ENCODE peak calls at places on chromosomes 2 and 18, in nine cellular contexts. One of them, this sample, is unnamed.

GRCh38 chr18:75455249-75456183 is 28.0 kb upstream of the SMIM21 start:
- DNase-seq in HFFc6: no peak
- DNase-seq in OCI-LY7: no peak
- DNase-seq in brain microvascular endothelial cell: no peak
- DNase-seq in cardiac fibroblast: peak
- DNase-seq in mucosa of descending colon: no peak
- DNase-seq in GM10248: no peak
- DNase-seq in Peyer's patch: no peak
- DNase-seq in tibial nerve: no peak
- DNase-seq in this sample: no peak

GRCh38 chr2:168192839-168193616 is 54.4 kb downstream of the STK39 start:
- DNase-seq in HFFc6: no peak
- DNase-seq in OCI-LY7: peak
- DNase-seq in brain microvascular endothelial cell: no peak
- DNase-seq in cardiac fibroblast: no peak
- DNase-seq in mucosa of descending colon: no peak
- DNase-seq in GM10248: no peak
- DNase-seq in Peyer's patch: no peak
- DNase-seq in tibial nerve: no peak
- DNase-seq in this sample: no peak

GRCh38 chr2:169709335-169709734 is 15.1 kb downstream of the PHOSPHO2 start:
- DNase-seq in HFFc6: no peak
- DNase-seq in OCI-LY7: no peak
- DNase-seq in brain microvascular endothelial cell: no peak
- DNase-seq in cardiac fibroblast: no peak
- DNase-seq in mucosa of descending colon: no peak
- DNase-seq in GM10248: no peak
- DNase-seq in Peyer's patch: no peak
- DNase-seq in tibial nerve: no peak
- DNase-seq in this sample: no peak

GRCh38 chr2:208222351-208222750 is 32.5 kb downstream of the IDH1 start:
- DNase-seq in HFFc6: no peak
- DNase-seq in OCI-LY7: no peak
- DNase-seq in brain microvascular endothelial cell: peak
- DNase-seq in cardiac fibroblast: peak
- DNase-seq in mucosa of descending colon: no peak
- DNase-seq in GM10248: no peak
- DNase-seq in Peyer's patch: no peak
- DNase-seq in tibial nerve: no peak
- DNase-seq in this sample: no peak

GRCh38 chr2:24399434-24400206 is 39.3 kb upstream of the ITSN2 start:
- DNase-seq in HFFc6: no peak
- DNase-seq in OCI-LY7: no peak
- DNase-seq in brain microvascular endothelial cell: no peak
- DNase-seq in cardiac fibroblast: no peak
- DNase-seq in mucosa of descending colon: no peak
- DNase-seq in GM10248: no peak
- DNase-seq in Peyer's patch: no peak
- DNase-seq in tibial nerve: no peak
- DNase-seq in this sample: no peak

GRCh38 chr2:22281033-22281432 is 1103.9 kb upstream of the KLHL29 start:
- DNase-seq in HFFc6: no peak
- DNase-seq in OCI-LY7: no peak
- DNase-seq in brain microvascular endothelial cell: peak
- DNase-seq in cardiac fibroblast: peak
- DNase-seq in mucosa of descending colon: no peak
- DNase-seq in GM10248: no peak
- DNase-seq in Peyer's patch: no peak
- DNase-seq in tibial nerve: no peak
- DNase-seq in this sample: no peak

GRCh38 chr2:166417669-166418068 is 41.9 kb upstream of the SCN9A start:
- DNase-seq in HFFc6: peak
- DNase-seq in OCI-LY7: peak
- DNase-seq in brain microvascular endothelial cell: peak
- DNase-seq in cardiac fibroblast: peak
- DNase-seq in mucosa of descending colon: no peak
- DNase-seq in GM10248: peak
- DNase-seq in Peyer's patch: no peak
- DNase-seq in tibial nerve: no peak
- DNase-seq in this sample: no peak

GRCh38 chr2:80105020-80105419 is 199.5 kb downstream of the LRRTM1 start:
- DNase-seq in HFFc6: no peak
- DNase-seq in OCI-LY7: no peak
- DNase-seq in brain microvascular endothelial cell: no peak
- DNase-seq in cardiac fibroblast: no peak
- DNase-seq in mucosa of descending colon: no peak
- DNase-seq in GM10248: no peak
- DNase-seq in Peyer's patch: no peak
- DNase-seq in tibial nerve: no peak
- DNase-seq in this sample: no peak

GRCh38 chr2:241798081-241798630 is 10.8 kb upstream of the NEU4 start:
- DNase-seq in HFFc6: no peak
- DNase-seq in OCI-LY7: no peak
- DNase-seq in brain microvascular endothelial cell: no peak
- DNase-seq in cardiac fibroblast: no peak
- DNase-seq in mucosa of descending colon: peak
- DNase-seq in GM10248: peak
- DNase-seq in Peyer's patch: peak
- DNase-seq in tibial nerve: no peak
- DNase-seq in this sample: peak

GRCh38 chr2:147177449-147177848 is 667.4 kb upstream of the ACVR2A start:
- DNase-seq in HFFc6: no peak
- DNase-seq in OCI-LY7: no peak
- DNase-seq in brain microvascular endothelial cell: no peak
- DNase-seq in cardiac fibroblast: no peak
- DNase-seq in mucosa of descending colon: no peak
- DNase-seq in GM10248: no peak
- DNase-seq in Peyer's patch: no peak
- DNase-seq in tibial nerve: no peak
- DNase-seq in this sample: no peak

GRCh38 chr2:70789304-70790078 is 952 bp downstream of the FIGLA start:
- DNase-seq in HFFc6: peak
- DNase-seq in OCI-LY7: peak
- DNase-seq in brain microvascular endothelial cell: peak
- DNase-seq in cardiac fibroblast: peak
- DNase-seq in mucosa of descending colon: no peak
- DNase-seq in GM10248: peak
- DNase-seq in Peyer's patch: peak
- DNase-seq in tibial nerve: peak
- DNase-seq in this sample: peak

GRCh38 chr2:70784320-70784719 is 6.1 kb downstream of the FIGLA start:
- DNase-seq in HFFc6: no peak
- DNase-seq in OCI-LY7: no peak
- DNase-seq in brain microvascular endothelial cell: no peak
- DNase-seq in cardiac fibroblast: no peak
- DNase-seq in mucosa of descending colon: no peak
- DNase-seq in GM10248: no peak
- DNase-seq in Peyer's patch: no peak
- DNase-seq in tibial nerve: no peak
- DNase-seq in this sample: no peak

GRCh38 chr2:70790079-70790963 is at the start of gene FIGLA:
- DNase-seq in HFFc6: no peak
- DNase-seq in OCI-LY7: no peak
- DNase-seq in brain microvascular endothelial cell: no peak
- DNase-seq in cardiac fibroblast: no peak
- DNase-seq in mucosa of descending colon: no peak
- DNase-seq in GM10248: no peak
- DNase-seq in Peyer's patch: no peak
- DNase-seq in tibial nerve: no peak
- DNase-seq in this sample: no peak

GRCh38 chr2:70779911-70780580 is 10.4 kb downstream of the FIGLA start:
- DNase-seq in HFFc6: peak
- DNase-seq in OCI-LY7: no peak
- DNase-seq in brain microvascular endothelial cell: no peak
- DNase-seq in cardiac fibroblast: peak
- DNase-seq in mucosa of descending colon: no peak
- DNase-seq in GM10248: no peak
- DNase-seq in Peyer's patch: no peak
- DNase-seq in tibial nerve: no peak
- DNase-seq in this sample: no peak

DNA sequence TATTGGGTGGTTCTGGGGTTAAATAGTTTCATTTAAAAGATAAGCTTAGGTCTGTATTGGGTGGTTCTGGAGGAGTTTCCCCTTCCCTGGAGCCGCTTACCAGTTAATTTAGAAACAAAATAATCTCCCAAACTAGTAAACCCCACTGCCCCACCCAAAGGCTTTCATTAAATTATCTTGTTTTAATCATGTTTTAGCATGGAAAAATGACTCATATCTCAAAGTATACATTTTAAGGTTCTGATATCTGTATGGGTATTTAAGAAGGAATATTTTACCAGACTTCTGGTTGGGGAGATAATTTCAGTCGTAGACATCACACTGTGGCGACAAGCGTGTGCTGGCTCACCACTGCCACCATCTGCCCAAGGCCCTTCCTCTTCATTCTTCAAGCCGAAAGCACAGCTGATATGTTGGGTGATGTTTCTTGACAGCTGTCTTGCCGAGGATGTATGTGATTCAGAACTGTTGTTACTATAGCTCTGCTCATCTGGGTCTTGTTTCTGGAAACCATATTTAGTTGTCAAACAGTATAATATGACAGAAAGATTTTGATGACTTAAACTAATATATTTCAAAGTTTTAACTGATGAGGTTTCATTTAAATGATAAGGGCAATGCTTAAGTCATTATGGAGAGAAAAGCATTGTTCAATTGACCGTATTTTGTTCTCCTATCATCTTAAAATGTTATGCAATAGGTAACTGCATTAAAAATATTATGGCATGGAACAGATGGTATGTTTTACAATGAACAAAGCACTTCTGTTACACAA is 5.1 kb downstream of the FIGLA start:
- DNase-seq in HFFc6: peak
- DNase-seq in OCI-LY7: peak
- DNase-seq in brain microvascular endothelial cell: peak
- DNase-seq in cardiac fibroblast: peak
- DNase-seq in mucosa of descending colon: no peak
- DNase-seq in GM10248: peak
- DNase-seq in Peyer's patch: no peak
- DNase-seq in tibial nerve: no peak
- DNase-seq in this sample: peak
- TF ChIP-seq CTCF in HFFc6: peak
- TF ChIP-seq CTCF in OCI-LY7: peak
- TF ChIP-seq CTCF in brain microvascular endothelial cell: peak
- TF ChIP-seq CTCF in cardiac fibroblast: peak
- TF ChIP-seq CTCF in mucosa of descending colon: no peak
- TF ChIP-seq CTCF in GM10248: peak
- TF ChIP-seq CTCF in Peyer's patch: peak
- TF ChIP-seq CTCF in tibial nerve: no peak
- TF ChIP-seq CTCF in this sample: peak

DNA sequence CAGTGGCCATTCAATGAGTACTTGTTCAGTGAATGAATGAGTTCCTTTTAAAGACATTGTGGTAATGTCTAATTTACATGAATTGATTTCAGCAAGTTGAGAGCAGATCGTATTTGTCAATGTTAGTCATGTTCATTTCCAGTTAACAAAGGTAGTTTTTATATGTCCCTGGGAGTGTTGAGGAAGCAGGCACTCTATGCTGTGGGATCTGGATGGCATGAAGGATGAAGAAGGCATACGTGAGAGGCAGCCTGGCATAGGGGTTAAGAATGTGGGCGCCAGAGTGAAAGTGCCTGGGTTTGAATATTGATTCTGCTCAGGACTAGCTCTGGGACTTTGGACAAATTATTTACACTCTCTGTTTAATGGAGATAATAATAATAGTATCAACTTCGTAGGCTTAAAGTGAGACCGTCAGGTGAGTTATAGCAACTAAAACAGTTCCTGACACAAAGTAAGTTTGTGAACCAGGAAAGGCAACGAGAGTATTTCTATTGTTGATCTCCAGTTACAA is 434.2 kb upstream of the CHST9 start:
- DNase-seq in HFFc6: no peak
- DNase-seq in OCI-LY7: no peak
- DNase-seq in brain microvascular endothelial cell: no peak
- DNase-seq in cardiac fibroblast: no peak
- DNase-seq in mucosa of descending colon: no peak
- DNase-seq in GM10248: no peak
- DNase-seq in Peyer's patch: no peak
- DNase-seq in tibial nerve: no peak
- DNase-seq in this sample: no peak
- TF ChIP-seq CTCF in HFFc6: no peak
- TF ChIP-seq CTCF in OCI-LY7: no peak
- TF ChIP-seq CTCF in brain microvascular endothelial cell: no peak
- TF ChIP-seq CTCF in cardiac fibroblast: no peak
- TF ChIP-seq CTCF in mucosa of descending colon: no peak
- TF ChIP-seq CTCF in GM10248: no peak
- TF ChIP-seq CTCF in Peyer's patch: no peak
- TF ChIP-seq CTCF in tibial nerve: no peak
- TF ChIP-seq CTCF in this sample: no peak

DNA sequence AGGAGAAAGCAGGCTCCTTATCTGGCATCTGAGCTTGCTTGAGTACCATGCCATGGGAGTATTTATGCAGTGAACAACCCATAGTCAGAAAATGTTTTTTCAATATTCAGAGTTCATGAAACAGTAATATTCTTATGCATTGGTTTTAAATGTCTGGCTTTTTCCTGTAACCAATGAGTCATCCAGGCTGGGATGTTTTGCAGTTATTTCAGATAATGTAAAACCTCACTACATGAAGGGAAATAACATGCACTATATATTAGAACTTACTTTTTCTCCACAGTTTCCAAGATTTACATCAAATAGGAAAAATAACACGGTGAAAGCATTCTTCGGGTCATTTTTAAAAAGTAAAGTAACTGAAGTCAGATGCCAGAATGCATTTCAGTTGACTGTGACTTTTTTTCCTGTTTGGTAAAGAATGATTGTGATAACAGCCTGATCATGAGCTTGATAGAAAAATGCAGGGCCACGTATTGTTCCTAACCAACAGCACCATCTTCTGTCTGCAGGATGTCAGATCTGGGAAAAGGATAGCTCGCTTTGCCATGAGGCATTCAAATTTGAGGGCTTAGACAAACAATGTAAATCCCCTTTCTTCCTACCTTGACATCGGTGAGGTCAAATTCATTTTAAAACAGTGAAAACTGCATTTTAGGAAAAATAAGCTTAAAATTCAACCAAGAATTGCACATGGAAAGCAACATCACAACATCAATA is 152.8 kb downstream of the DSC3 start:
- DNase-seq in HFFc6: no peak
- DNase-seq in OCI-LY7: peak
- DNase-seq in brain microvascular endothelial cell: peak
- DNase-seq in cardiac fibroblast: peak
- DNase-seq in mucosa of descending colon: no peak
- DNase-seq in GM10248: no peak
- DNase-seq in Peyer's patch: no peak
- DNase-seq in tibial nerve: peak
- DNase-seq in this sample: peak
- TF ChIP-seq CTCF in HFFc6: no peak
- TF ChIP-seq CTCF in OCI-LY7: peak
- TF ChIP-seq CTCF in brain microvascular endothelial cell: peak
- TF ChIP-seq CTCF in cardiac fibroblast: peak
- TF ChIP-seq CTCF in mucosa of descending colon: no peak
- TF ChIP-seq CTCF in GM10248: peak
- TF ChIP-seq CTCF in Peyer's patch: peak
- TF ChIP-seq CTCF in tibial nerve: no peak
- TF ChIP-seq CTCF in this sample: peak

DNA sequence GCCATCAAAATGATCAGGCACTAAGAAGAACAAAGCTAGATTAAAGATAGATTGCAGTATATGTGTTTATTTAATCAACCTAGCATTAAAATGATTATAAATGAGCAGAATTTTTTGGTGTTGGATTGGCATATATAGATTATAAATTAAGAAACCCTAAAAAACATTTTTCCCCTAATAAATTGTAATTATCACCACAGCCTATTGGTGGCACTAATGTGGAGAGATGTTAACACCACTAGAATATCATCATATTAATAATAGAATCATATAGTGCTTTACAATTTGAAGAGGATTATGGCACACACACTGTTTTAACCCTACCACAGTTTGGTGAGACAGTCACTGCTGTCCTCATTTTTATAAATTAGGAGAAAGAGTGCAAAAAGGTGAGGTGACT is 112.4 kb upstream of the RND3 start:
- DNase-seq in HFFc6: no peak
- DNase-seq in OCI-LY7: no peak
- DNase-seq in brain microvascular endothelial cell: no peak
- DNase-seq in cardiac fibroblast: no peak
- DNase-seq in mucosa of descending colon: no peak
- DNase-seq in GM10248: no peak
- DNase-seq in Peyer's patch: no peak
- DNase-seq in tibial nerve: no peak
- DNase-seq in this sample: no peak
- TF ChIP-seq CTCF in HFFc6: peak
- TF ChIP-seq CTCF in OCI-LY7: peak
- TF ChIP-seq CTCF in brain microvascular endothelial cell: no peak
- TF ChIP-seq CTCF in cardiac fibroblast: peak
- TF ChIP-seq CTCF in mucosa of descending colon: no peak
- TF ChIP-seq CTCF in GM10248: no peak
- TF ChIP-seq CTCF in Peyer's patch: no peak
- TF ChIP-seq CTCF in tibial nerve: no peak
- TF ChIP-seq CTCF in this sample: no peak